ENCODE peak calls at places on chromosomes 6 and 20, in five cellular contexts. C is H9, O is IMR-90, J is trophoblast cell, N is mesenchymal stem cell. H is an unnamed sample.

GRCh38 chr6:123575218-123575617 is 61.5 kb downstream of the TRDN start:
- DNase-seq in C (no peak), O (no peak), J (no peak), N (no peak), H (no peak)

GRCh38 chr6:30542404-30542725 is 13.9 kb downstream of the GNL1 start:
- DNase-seq in C (no peak), O (no peak), J (no peak), N (no peak), H (no peak)

GRCh38 chr6:127514396-127515227 is 4.5 kb downstream of the MTCL3 start:
- DNase-seq in C (peak; percentile 74), O (peak; percentile 48), J (no peak), N (peak; percentile 42), H (peak; percentile 55)

GRCh38 chr6:36207155-36207554 is 10.6 kb downstream of the BRPF3 start:
- DNase-seq in C (no peak), O (no peak), J (no peak), N (no peak), H (no peak)

GRCh38 chr20:11094196-11094595 is 420.4 kb upstream of the JAG1 start:
- DNase-seq in C (no peak), O (no peak), J (no peak), N (no peak), H (no peak)

GRCh38 chr6:82270791-82271392 is 23.3 kb upstream of the IBTK start:
- DNase-seq in C (no peak), O (peak; percentile 52), J (peak; percentile 61), N (peak; percentile 52), H (peak; percentile 47)

GRCh38 chr6:17086469-17086868 is 15.4 kb upstream of the STMND1 start:
- DNase-seq in C (peak; percentile 45), O (peak; percentile 83), J (peak; percentile 82), N (peak; percentile 78), H (no peak)

GRCh38 chr20:1242530-1242929 is 16.7 kb downstream of the RAD21L1 start:
- DNase-seq in C (no peak), O (peak; percentile 93), J (no peak), N (peak; percentile 91), H (no peak)

GRCh38 chr6:132663661-132664060 is 4.7 kb upstream of the TAAR1 start:
- DNase-seq in C (no peak), O (peak; percentile 26), J (no peak), N (peak; percentile 18), H (no peak)

GRCh38 chr6:84449220-84449619 is 221.8 kb upstream of the CEP162 start:
- DNase-seq in C (no peak), O (no peak), J (no peak), N (peak; percentile 62), H (no peak)

GRCh38 chr6:127695108-127695507 is 118.1 kb downstream of the C6orf58 start:
- DNase-seq in C (no peak), O (no peak), J (no peak), N (no peak), H (no peak)

GRCh38 chr20:25077610-25078169 is 4.3 kb downstream of the VSX1 start:
- DNase-seq in C (peak; percentile 64), O (peak; percentile 6), J (peak; percentile 66), N (peak; percentile 24), H (no peak)

GRCh38 chr6:44151348-44152108 is 7.1 kb upstream of the CAPN11 start:
- DNase-seq in C (peak; percentile 85), O (peak; percentile 62), J (peak; percentile 95), N (peak; percentile 64), H (peak; percentile 73)

GRCh38 chr6:18277181-18278006 is 13.1 kb upstream of the DEK start:
- DNase-seq in C (peak; percentile 51), O (no peak), J (no peak), N (no peak), H (no peak)

GRCh38 chr6:28353981-28354676 is 4.4 kb downstream of the ZKSCAN3 start:
- DNase-seq in C (no peak), O (peak; percentile 33), J (peak; percentile 69), N (peak; percentile 7), H (no peak)

GRCh38 chr6:78999737-79000136 is 78.3 kb downstream of the PHIP start:
- DNase-seq in C (no peak), O (peak; percentile 8), J (no peak), N (no peak), H (no peak)

GRCh38 chr20:57278457-57278856 is 12.0 kb upstream of the BMP7 start:
- DNase-seq in C (no peak), O (no peak), J (no peak), N (no peak), H (no peak)

GRCh38 chr6:6942826-6943225 is 164.9 kb upstream of the RREB1 start:
- DNase-seq in C (no peak), O (peak; percentile 8), J (no peak), N (no peak), H (no peak)

GRCh38 chr20:53394433-53394832 is 199.2 kb downstream of the ZNF217 start:
- DNase-seq in C (no peak), O (no peak), J (no peak), N (no peak), H (no peak)

GRCh38 chr6:112016335-112016734 is 37.6 kb upstream of the CCN6 start:
- DNase-seq in C (no peak), O (peak; percentile 40), J (no peak), N (no peak), H (no peak)

GRCh38 chr6:152750694-152751093 is at the start of gene VIP:
- DNase-seq in C (peak; percentile 71), O (peak; percentile 42), J (peak; percentile 62), N (peak; percentile 33), H (peak; percentile 62)

GRCh38 chr6:195861-196360 is 96.4 kb upstream of the DUSP22 start:
- DNase-seq in C (no peak), O (peak; percentile 22), J (peak; percentile 13), N (peak; percentile 80), H (no peak)

GRCh38 chr6:42904467-42904866 is 11.4 kb upstream of the PTCRA start:
- DNase-seq in C (no peak), O (no peak), J (no peak), N (no peak), H (no peak)

GRCh38 chr6:106547053-106547414 is 82.3 kb downstream of the RTN4IP1 start:
- DNase-seq in C (no peak), O (no peak), J (peak; percentile 50), N (no peak), H (no peak)

GRCh38 chr6:116512709-116513108 is 1.3 kb downstream of the CALHM5 start:
- DNase-seq in C (no peak), O (no peak), J (no peak), N (no peak), H (no peak)

GRCh38 chr6:9647599-9647998 is 767.3 kb downstream of the TFAP2A start:
- DNase-seq in C (no peak), O (peak; percentile 62), J (peak; percentile 87), N (no peak), H (no peak)

GRCh38 chr6:157710604-157711003 is 112.4 kb upstream of the SNX9 start:
- DNase-seq in C (no peak), O (no peak), J (peak; percentile 29), N (peak; percentile 31), H (no peak)

GRCh38 chr6:15543262-15543917 is 119.4 kb downstream of the DTNBP1 start:
- DNase-seq in C (no peak), O (no peak), J (no peak), N (no peak), H (no peak)

GRCh38 chr20:20413801-20414200 is 45.9 kb downstream of the INSM1 start:
- DNase-seq in C (no peak), O (no peak), J (no peak), N (no peak), H (no peak)

GRCh38 chr6:119119989-119120388 is 41.5 kb upstream of the FAM184A start:
- DNase-seq in C (no peak), O (peak; percentile 74), J (peak; percentile 60), N (peak; percentile 82), H (no peak)

GRCh38 chr20:2695206-2695983 is 2.8 kb downstream of the EBF4 start:
- DNase-seq in C (peak; percentile 12), O (no peak), J (no peak), N (no peak), H (no peak)
- H2AK5ac ChIP-seq in C (no peak overlapping the region), O (no peak overlapping the region), J (no peak overlapping the region), N (no peak overlapping the region), H (no peak overlapping the region)

GRCh38 chr6:100446922-100447899 is 17.5 kb downstream of the SIM1 start:
- DNase-seq in C (peak; percentile 36), O (no peak), J (no peak), N (peak; percentile 32), H (peak; percentile 45)
- H3K27me3 ChIP-seq in C (peaks cover 64% of the 10 kb centered on the region), O (peaks cover 81% of the 10 kb centered on the region), J (peaks cover 49% of the 10 kb centered on the region), N (peaks cover 60% of the 10 kb centered on the region), H (peaks cover 63% of the 10 kb centered on the region)

GRCh38 chr6:14275493-14275851 is 157.9 kb downstream of the CD83 start:
- DNase-seq in C (peak; percentile 43), O (peak; percentile 37), J (no peak), N (no peak), H (no peak)

GRCh38 chr6:14273196-14273595 is 155.6 kb downstream of the CD83 start:
- DNase-seq in C (peak; percentile 73), O (no peak), J (no peak), N (no peak), H (no peak)

GRCh38 chr6:14274016-14274415 is 156.4 kb downstream of the CD83 start:
- DNase-seq in C (peak; percentile 8), O (no peak), J (no peak), N (no peak), H (no peak)

GRCh38 chr6:14276066-14276465 is 158.5 kb downstream of the CD83 start:
- DNase-seq in C (peak; percentile 34), O (no peak), J (no peak), N (no peak), H (no peak)

GRCh38 chr6:14274552-14275492 is 157.2 kb downstream of the CD83 start:
- DNase-seq in C (peak; percentile 24), O (no peak), J (peak; percentile 85), N (no peak), H (no peak)
- H4K91ac ChIP-seq in C (no peak overlapping the region), O (no peak overlapping the region), J (no peak overlapping the region), N (no peak overlapping the region), H (no peak overlapping the region)

DNA sequence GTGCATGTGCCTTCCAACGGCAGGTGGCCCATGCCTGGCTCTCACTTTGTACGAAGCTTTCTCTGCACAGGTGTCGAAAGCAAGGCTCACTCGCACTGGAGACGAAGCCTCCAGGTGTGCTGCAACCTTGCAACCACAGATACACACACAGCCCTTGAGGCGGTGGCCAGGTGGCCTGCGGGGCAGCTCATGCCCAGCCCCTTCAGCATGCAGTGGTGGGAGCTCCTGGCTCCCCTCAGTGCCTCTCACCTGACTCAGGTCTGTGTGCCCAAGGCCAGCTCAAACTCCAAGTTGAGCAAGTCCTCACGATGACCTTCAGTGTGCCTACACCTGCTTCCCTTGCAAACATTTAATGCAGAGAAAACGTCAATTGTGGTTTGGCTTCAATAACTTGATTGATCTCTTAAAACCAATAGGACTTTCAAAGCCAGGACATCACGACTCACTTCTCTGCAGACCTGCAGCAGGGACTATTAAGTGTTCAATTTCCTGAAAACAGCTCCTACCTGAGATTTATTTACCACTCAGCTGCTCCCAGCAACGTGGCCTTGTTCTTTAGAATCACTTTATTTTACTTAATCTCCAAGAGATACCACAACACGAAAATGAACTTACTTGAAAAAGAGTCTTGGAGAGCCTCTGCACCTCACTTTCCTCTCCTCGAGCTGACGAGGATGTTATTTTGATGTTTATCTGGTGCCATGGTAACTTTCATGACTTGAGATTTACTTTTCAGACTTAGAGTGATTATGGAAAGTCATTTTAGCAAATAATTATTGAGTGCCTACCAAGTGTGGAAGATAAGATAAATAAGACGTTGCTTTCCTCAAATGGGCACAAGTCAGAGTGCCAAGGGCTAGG is 86.3 kb downstream of the SLC22A23 start:
- DNase-seq in C (no peak), O (no peak), J (no peak), N (no peak), H (no peak)
- H2AK5ac ChIP-seq in C (no peak overlapping the region), O (no peak overlapping the region), J (no peak overlapping the region), N (no peak overlapping the region), H (peak overlapping the region; percentile 52)

H was measured in neuronal stem cell.